ENCODE peak calls at places on chromosomes 7 and 10, in six cellular contexts. W is OCI-LY7, C is NB4, I is HCT116, T is progenitor cell of endocrine pancreas, A is HepG2. B is an unnamed sample.

GRCh38 chr10:46541017-46541661 is 15.3 kb downstream of the GPRIN2 start:
- DNase-seq in W (no peak), C (no peak), I (no peak), T (peak; percentile 80), A (no peak), B (no peak)

GRCh38 chr7:149624006-149624405 is 126.4 kb upstream of the ZNF746 start:
- DNase-seq in W (peak; percentile 62), C (peak; percentile 64), I (no peak), T (peak; percentile 27), A (peak; percentile 26), B (peak; percentile 49)

GRCh38 chr7:68433462-68433861 is 1164.8 kb upstream of the AUTS2 start:
- DNase-seq in W (no peak), C (no peak), I (no peak), T (no peak), A (no peak), B (no peak)

GRCh38 chr7:113086431-113086888 is at the start of gene GPR85:
- DNase-seq in W (no peak), C (peak; percentile 85), I (no peak), T (peak; percentile 67), A (no peak), B (peak; percentile 37)

GRCh38 chr10:110487411-110488123 is 10.1 kb upstream of the DUSP5 start:
- DNase-seq in W (no peak), C (no peak), I (no peak), T (no peak), A (peak; percentile 24), B (no peak)

GRCh38 chr10:43424431-43424830 is 12.5 kb upstream of the ZNF487 start:
- DNase-seq in W (no peak), C (peak; percentile 52), I (no peak), T (no peak), A (no peak), B (no peak)

GRCh38 chr7:73429622-73430505 is 3.7 kb upstream of the FZD9 start:
- DNase-seq in W (no peak), C (no peak), I (no peak), T (no peak), A (no peak), B (no peak)

GRCh38 chr7:107045195-107045960 is 873 bp downstream of the PRKAR2B start:
- DNase-seq in W (peak; percentile 46), C (peak; percentile 12), I (no peak), T (no peak), A (no peak), B (no peak)

GRCh38 chr10:77984986-77985385 is 44.3 kb downstream of the POLR3A start:
- DNase-seq in W (no peak), C (no peak), I (no peak), T (no peak), A (no peak), B (no peak)

GRCh38 chr7:114784756-114785155 is 137.1 kb upstream of the MDFIC start:
- DNase-seq in W (no peak), C (no peak), I (no peak), T (no peak), A (no peak), B (no peak)

GRCh38 chr7:159157714-159158113 is 13.0 kb upstream of the VIPR2 start:
- DNase-seq in W (no peak), C (no peak), I (no peak), T (no peak), A (no peak), B (no peak)

GRCh38 chr7:151252961-151253691 is 4.6 kb upstream of the SMARCD3 start:
- DNase-seq in W (no peak), C (no peak), I (no peak), T (no peak), A (no peak), B (no peak)

GRCh38 chr10:30051220-30051619 is 8.2 kb downstream of the JCAD start:
- DNase-seq in W (no peak), C (no peak), I (no peak), T (no peak), A (no peak), B (no peak)

GRCh38 chr7:55309040-55309991 is 55.8 kb upstream of the LANCL2 start:
- DNase-seq in W (no peak), C (peak; percentile 99), I (no peak), T (no peak), A (no peak), B (peak; percentile 84)

GRCh38 chr10:110733256-110733952 is 89.3 kb downstream of the RBM20 start:
- DNase-seq in W (no peak), C (peak; percentile 12), I (no peak), T (no peak), A (no peak), B (no peak)

GRCh38 chr10:20970044-20970443 is 72.9 kb upstream of the NEBL start:
- DNase-seq in W (peak; percentile 27), C (no peak), I (no peak), T (no peak), A (no peak), B (no peak)

GRCh38 chr7:43439631-43440401 is 143.1 kb upstream of the STK17A start:
- DNase-seq in W (peak; percentile 71), C (peak; percentile 74), I (peak; percentile 38), T (peak; percentile 31), A (peak; percentile 51), B (peak; percentile 86)
- TF ChIP-seq CTCF in W (peak; percentile 92), C (peak; percentile 97), I (peak; percentile 94), T (peak; percentile 83), A (peak; percentile 87), B (peak; percentile 77)

GRCh38 chr7:145919712-145920111 is 196.9 kb upstream of the CNTNAP2 start:
- DNase-seq in W (peak; percentile 36), C (no peak), I (no peak), T (no peak), A (no peak), B (no peak)

GRCh38 chr7:145909956-145910611 is 206.5 kb upstream of the CNTNAP2 start:
- DNase-seq in W (peak; percentile 81), C (peak; percentile 87), I (no peak), T (no peak), A (no peak), B (no peak)

GRCh38 chr7:145916776-145917175 is 199.8 kb upstream of the CNTNAP2 start:
- DNase-seq in W (no peak), C (no peak), I (no peak), T (no peak), A (no peak), B (no peak)

GRCh38 chr7:145915679-145916078 is 200.9 kb upstream of the CNTNAP2 start:
- DNase-seq in W (no peak), C (no peak), I (no peak), T (no peak), A (no peak), B (no peak)
- TF ChIP-seq CTCF in W (no peak), C (no peak), I (no peak), T (no peak), A (no peak), B (no peak)

GRCh38 chr10:97067716-97068391 is 117.9 kb downstream of the SLIT1 start:
- DNase-seq in W (no peak), C (peak; percentile 23), I (no peak), T (no peak), A (no peak), B (no peak)
- TF ChIP-seq CTCF in W (no peak), C (no peak), I (peak; percentile 31), T (peak; percentile 16), A (peak; percentile 42), B (no peak)

GRCh38 chr10:34959321-34959720 is 130.8 kb downstream of the CUL2 start:
- DNase-seq in W (no peak), C (peak; percentile 60), I (no peak), T (no peak), A (peak; percentile 39), B (no peak)
- TF ChIP-seq CTCF in W (no peak), C (no peak), I (no peak), T (no peak), A (peak; percentile 69), B (no peak)

GRCh38 chr10:124518366-124518765 is 56.7 kb downstream of the LHPP start:
- DNase-seq in W (no peak), C (no peak), I (no peak), T (no peak), A (no peak), B (no peak)
- TF ChIP-seq CTCF in W (no peak), C (no peak), I (no peak), T (no peak), A (no peak), B (no peak)

DNA sequence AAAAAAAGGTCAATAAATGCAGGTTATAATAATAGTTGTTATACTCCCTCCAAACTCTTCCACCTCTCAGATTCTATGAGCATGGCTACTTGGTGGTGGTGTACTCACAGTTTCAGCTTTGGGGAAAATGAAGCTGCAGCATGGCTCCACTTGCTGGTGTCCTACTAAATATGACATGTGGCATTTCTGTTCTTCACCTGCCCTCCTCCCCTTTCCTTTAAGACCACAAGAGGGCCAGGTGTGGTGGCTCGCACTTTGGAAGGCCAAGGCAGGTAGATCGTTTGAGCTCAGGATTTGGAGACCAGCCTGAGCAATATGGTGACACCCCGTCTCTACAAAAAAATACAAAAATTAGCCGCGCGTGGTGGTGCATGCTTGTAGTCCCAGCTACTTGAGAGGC is 101.1 kb downstream of the SLC37A3 start:
- DNase-seq in W (no peak), C (no peak), I (no peak), T (no peak), A (no peak), B (no peak)
- TF ChIP-seq CTCF in W (no peak), C (no peak), I (peak; percentile 20), T (no peak), A (no peak), B (no peak)

DNA sequence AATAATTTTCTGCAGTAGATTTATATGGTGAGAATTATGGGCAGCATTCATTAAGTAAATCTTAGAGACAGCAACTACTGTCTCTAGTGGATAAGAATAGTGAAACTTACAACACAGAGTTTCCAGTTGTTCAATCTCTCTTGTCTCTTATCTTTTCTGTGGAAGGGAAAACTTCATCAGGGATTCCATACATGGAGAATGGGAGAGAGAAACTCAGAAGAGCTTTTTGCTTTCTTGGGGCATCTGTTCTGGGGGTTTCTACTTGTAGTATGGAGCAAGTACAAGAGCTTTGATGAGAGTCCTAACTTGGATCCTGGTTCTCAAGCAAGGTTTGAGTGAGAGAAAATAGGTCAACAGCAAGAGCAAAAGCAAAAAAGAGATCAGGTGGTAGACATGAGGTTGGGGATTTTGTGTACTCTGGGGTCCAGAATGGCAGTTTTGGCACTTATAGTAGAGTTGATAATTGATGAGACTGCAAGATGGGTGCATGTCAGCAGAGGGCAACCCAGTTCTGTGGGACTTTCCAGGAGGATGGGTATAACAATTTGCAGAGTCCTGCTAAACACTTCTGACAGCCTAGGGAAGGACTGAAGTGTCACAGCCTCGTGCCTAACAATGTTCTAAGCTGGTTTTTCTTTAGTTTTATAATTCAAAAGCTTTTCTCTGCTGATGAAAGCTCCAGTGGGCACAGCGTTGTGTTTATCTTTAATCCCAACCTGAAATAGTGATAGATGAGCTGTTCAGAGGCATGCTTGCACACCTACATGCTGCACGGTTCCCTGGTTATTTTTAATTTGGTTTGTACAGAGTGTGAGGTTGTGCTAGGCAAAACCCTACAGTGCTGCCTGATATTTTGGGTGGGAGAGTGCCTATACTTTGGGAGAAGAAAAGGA is 32.0 kb upstream of the STRIP2 start:
- DNase-seq in W (peak; percentile 25), C (peak; percentile 62), I (no peak), T (no peak), A (no peak), B (peak; percentile 13)
- TF ChIP-seq CTCF in W (peak; percentile 52), C (peak; percentile 42), I (peak; percentile 43), T (no peak), A (peak; percentile 24), B (no peak)

GRCh38 chr7:1650363-1651030 is 19.6 kb upstream of the ELFN1 start:
- DNase-seq in W (no peak), C (no peak), I (no peak), T (no peak), A (no peak), B (no peak)
- TF ChIP-seq CTCF in W (no peak), C (peak; percentile 10), I (no peak), T (no peak), A (no peak), B (no peak)

B was measured in GM20000.